ENCODE peak calls at places on chromosome 9, in ten cellular contexts. G is adrenal gland; X is endodermal cell; H is A549; S is left lung; E is caudate nucleus; V is MM.1S; K is hepatocyte; A is naive thymus-derived CD4-positive, alpha-beta T cell; D is substantia nigra. N is an unnamed sample.
A peak's percentile ranks its signal among the peaks of the same experiment; 100 is the strongest.

GRCh38 chr9:75229605-75230332 is 141.5 kb downstream of the OSTF1 start:
- DNase-seq in E (no peak), G (peak; percentile 14), V (peak; percentile 30), X (no peak), D (no peak), A (no peak), S (peak; percentile 46), K (peak; percentile 68), H (no peak), N (no peak)

GRCh38 chr9:29212590-29213373 is 1639.5 kb upstream of the C9orf72 start:
- DNase-seq in V (peak; percentile 35), X (peak; percentile 78), A (no peak), H (peak; percentile 44), E (no peak), G (no peak), S (no peak), D (no peak), K (peak; percentile 61), N (no peak)

GRCh38 chr9:68640421-68641089 is 64.5 kb upstream of the PIP5K1B start:
- DNase-seq in S (no peak), A (no peak), G (no peak), H (no peak), K (no peak), X (no peak), D (no peak), V (peak; percentile 89), E (no peak), N (no peak)

GRCh38 chr9:115146581-115147021 is 28.6 kb upstream of the TNC start:
- DNase-seq in E (no peak), K (peak; percentile 46), G (no peak), X (no peak), H (no peak), D (no peak), S (no peak), V (no peak), A (no peak), N (no peak)

GRCh38 chr9:105079457-105079856 is 151.5 kb upstream of the ABCA1 start:
- DNase-seq in S (no peak), V (no peak), D (no peak), G (no peak), H (no peak), E (no peak), K (no peak), X (no peak), A (no peak), N (no peak)

GRCh38 chr9:89435315-89435823 is 62.5 kb downstream of the SEMA4D start:
- DNase-seq in X (peak; percentile 94), H (no peak), V (peak; percentile 84), D (no peak), G (no peak), E (peak; percentile 36), K (peak; percentile 86), A (no peak), S (peak; percentile 83), N (no peak)

GRCh38 chr9:99400184-99400731 is 178.2 kb downstream of the SEC61B start:
- DNase-seq in K (peak; percentile 16), D (no peak), G (no peak), A (no peak), V (no peak), H (no peak), E (no peak), X (peak; percentile 70), S (no peak), N (no peak)

GRCh38 chr9:129619787-129620668 is 873 bp downstream of the C9orf50 start:
- DNase-seq in X (peak; percentile 78), K (peak; percentile 78), V (no peak), S (no peak), G (no peak), A (no peak), D (no peak), H (peak; percentile 54), E (no peak), N (no peak)

GRCh38 chr9:107153336-107153735 is 129.7 kb upstream of the RAD23B start:
- DNase-seq in A (no peak), G (no peak), E (no peak), S (no peak), V (no peak), D (no peak), H (no peak), X (no peak), K (no peak), N (no peak)

GRCh38 chr9:99516657-99517049 is 294.6 kb downstream of the SEC61B start:
- DNase-seq in H (no peak), X (no peak), K (no peak), V (no peak), A (peak; percentile 21), S (no peak), E (no peak), G (no peak), D (no peak), N (no peak)

GRCh38 chr9:34654317-34655083 is 2.5 kb downstream of the IL11RA start:
- DNase-seq in V (no peak), G (no peak), D (peak; percentile 55), E (peak; percentile 74), H (no peak), S (no peak), K (peak; percentile 68), X (no peak), A (no peak), N (no peak)

GRCh38 chr9:16459421-16460148 is 410.9 kb downstream of the BNC2 start:
- DNase-seq in A (no peak), E (no peak), G (no peak), K (no peak), H (no peak), X (no peak), S (no peak), D (no peak), V (peak; percentile 59), N (no peak)

GRCh38 chr9:7149258-7149657 is 391.5 kb downstream of the KDM4C start:
- DNase-seq in E (no peak), G (no peak), S (no peak), A (no peak), X (no peak), H (no peak), K (no peak), D (no peak), V (no peak), N (no peak)

GRCh38 chr9:119639287-119639955 is 270.2 kb upstream of the BRINP1 start:
- DNase-seq in D (no peak), V (no peak), K (peak; percentile 61), E (no peak), G (peak; percentile 9), H (no peak), A (no peak), X (peak; percentile 58), S (no peak), N (no peak)

GRCh38 chr9:127735530-127736176 is 559 bp upstream of the TOR2A start:
- DNase-seq in H (no peak), V (peak; percentile 25), K (no peak), A (no peak), G (no peak), D (no peak), E (no peak), X (no peak), S (no peak), N (no peak)
- H3K27ac ChIP-seq in H (no peak overlapping the region), V (peak overlapping the region; percentile 85), K (no peak overlapping the region), A (peak overlapping the region; percentile 79), G (no peak overlapping the region), D (no peak overlapping the region), E (peak overlapping the region; percentile 27), X (peak overlapping the region; percentile 76), S (peak overlapping the region; percentile 96), N (peak overlapping the region; percentile 86)

DNA sequence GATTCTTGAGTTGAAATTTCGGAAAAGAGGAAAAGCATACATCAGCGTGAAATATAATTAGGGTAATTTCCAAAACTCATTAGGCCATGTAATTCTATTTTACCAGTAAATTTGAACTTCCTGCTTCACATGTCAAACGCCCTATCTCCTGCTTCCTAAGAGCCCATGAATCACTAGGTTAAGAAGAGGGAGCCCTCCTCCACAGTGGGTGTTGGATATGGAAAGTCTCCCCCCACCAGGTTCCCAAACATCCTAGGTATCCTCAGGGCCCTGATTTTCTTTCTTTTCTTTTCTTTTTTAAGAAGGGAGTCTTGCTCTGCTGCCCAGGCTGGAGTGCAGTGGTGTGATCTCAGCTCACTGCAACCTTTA is 115.1 kb downstream of the SUSD1 start:
- DNase-seq in V (no peak), K (no peak), G (no peak), E (no peak), X (no peak), H (no peak), A (no peak), D (no peak), S (no peak), N (no peak)
- H3K27ac ChIP-seq in V (no peak overlapping the region), K (peak overlapping the region; percentile 88), G (peak overlapping the region; percentile 25), E (peak overlapping the region; percentile 21), X (no peak overlapping the region), H (peak overlapping the region; percentile 74), A (no peak overlapping the region), D (peak overlapping the region; percentile 73), S (peak overlapping the region; percentile 82), N (no peak overlapping the region)

DNA sequence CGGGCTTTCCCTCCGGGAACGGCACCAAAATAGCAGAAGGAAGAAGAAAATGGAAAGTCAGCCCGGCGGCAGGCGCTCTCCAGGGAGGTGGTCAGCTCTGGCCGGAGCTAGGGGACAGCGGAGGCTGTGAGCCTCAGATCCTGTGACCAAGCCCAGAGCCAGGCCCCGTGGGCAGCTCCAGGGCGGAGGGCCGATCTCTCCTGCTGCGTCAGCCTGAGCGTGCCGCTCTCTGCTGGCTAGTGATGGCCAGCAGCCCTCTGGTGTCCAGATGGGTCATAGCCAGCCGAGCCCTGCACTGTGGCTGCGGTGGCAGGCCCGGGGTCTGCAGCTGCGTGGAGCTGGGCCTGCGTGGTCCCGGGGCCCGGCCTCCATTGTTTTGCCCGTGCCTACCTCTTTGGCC is 16.9 kb upstream of the NRARP start:
- DNase-seq in A (no peak), K (peak; percentile 20), S (peak; percentile 38), E (peak; percentile 47), G (peak; percentile 7), H (no peak), X (peak; percentile 82), D (peak; percentile 61), V (no peak), N (no peak)
- H3K27ac ChIP-seq in A (no peak overlapping the region), K (no peak overlapping the region), S (peak overlapping the region; percentile 30), E (peak overlapping the region; percentile 46), G (no peak overlapping the region), H (no peak overlapping the region), X (no peak overlapping the region), D (no peak overlapping the region), V (no peak overlapping the region), N (no peak overlapping the region)

GRCh38 chr9:92770005-92770995 is 5.7 kb upstream of the BICD2 start:
- DNase-seq in K (peak; percentile 45), S (no peak), G (no peak), X (peak; percentile 79), H (no peak), V (no peak), E (no peak), A (no peak), D (no peak), N (no peak)
- H3K27ac ChIP-seq in K (peak overlapping the region; percentile 90), S (peak overlapping the region; percentile 80), G (no peak overlapping the region), X (no peak overlapping the region), H (no peak overlapping the region), V (no peak overlapping the region), E (no peak overlapping the region), A (peak overlapping the region; percentile 22), D (no peak overlapping the region), N (no peak overlapping the region)

GRCh38 chr9:101030022-101030391 is 1.5 kb downstream of the PLPPR1 start:
- DNase-seq in K (no peak), E (no peak), H (no peak), A (no peak), X (no peak), V (no peak), S (no peak), D (no peak), G (no peak), N (no peak)
- H3K27ac ChIP-seq in K (no peak overlapping the region), E (peak overlapping the region; percentile 13), H (no peak overlapping the region), A (no peak overlapping the region), X (no peak overlapping the region), V (no peak overlapping the region), S (no peak overlapping the region), D (no peak overlapping the region), G (no peak overlapping the region), N (no peak overlapping the region)

GRCh38 chr9:95116820-95117204 is 200.7 kb downstream of the FANCC start:
- DNase-seq in G (no peak), D (no peak), K (no peak), E (no peak), X (no peak), H (no peak), S (no peak), A (no peak), V (no peak), N (no peak)
- H3K27ac ChIP-seq in G (no peak overlapping the region), D (no peak overlapping the region), K (no peak overlapping the region), E (no peak overlapping the region), X (no peak overlapping the region), H (no peak overlapping the region), S (no peak overlapping the region), A (no peak overlapping the region), V (no peak overlapping the region), N (no peak overlapping the region)

N was measured in effector memory CD4-positive, alpha-beta T cell.